ENCODE peak calls at places on chromosomes 13 and 19, in six cellular contexts. I is mesenchymal stem cell, Q is neuronal stem cell, L is H1, K is H9, C is trophoblast cell. X is an unnamed sample.

GRCh38 chr13:45316210-45316799 is 24.7 kb downstream of the TPT1 start:
- DNase-seq in I (no peak), Q (no peak), L (no peak), K (no peak), C (no peak), X (no peak)

GRCh38 chr13:91498298-91498697 is 99.9 kb downstream of the GPC5 start:
- DNase-seq in I (no peak), Q (no peak), L (no peak), K (no peak), C (no peak), X (no peak)

GRCh38 chr19:16447015-16447384 is 24.8 kb downstream of the EPS15L1 start:
- DNase-seq in I (peak; percentile 88), Q (no peak), L (no peak), K (no peak), C (peak; percentile 93), X (peak; percentile 91)

GRCh38 chr13:112143046-112143752 is 76.2 kb downstream of the SOX1 start:
- DNase-seq in I (no peak), Q (no peak), L (no peak), K (no peak), C (no peak), X (no peak)

GRCh38 chr13:62290542-62290941 is 874.9 kb upstream of the PCDH20 start:
- DNase-seq in I (no peak), Q (no peak), L (no peak), K (no peak), C (no peak), X (no peak)

GRCh38 chr19:3094638-3095374 is 644 bp downstream of the GNA11 start:
- DNase-seq in I (peak; percentile 29), Q (no peak), L (no peak), K (no peak), C (no peak), X (peak; percentile 17)

GRCh38 chr19:5826531-5827341 is 12.8 kb downstream of the FUT6 start:
- DNase-seq in I (peak; percentile 56), Q (peak; percentile 32), L (peak; percentile 74), K (peak; percentile 84), C (peak; percentile 86), X (no peak)

GRCh38 chr19:49340865-49341718 is 5.9 kb downstream of the CD37 start:
- DNase-seq in I (no peak), Q (no peak), L (no peak), K (no peak), C (no peak), X (no peak)

GRCh38 chr13:112183544-112184145 is 116.7 kb downstream of the SOX1 start:
- DNase-seq in I (no peak), Q (no peak), L (no peak), K (no peak), C (no peak), X (no peak)

GRCh38 chr19:39252458-39252857 is 3.8 kb upstream of the IFNL4 start:
- DNase-seq in I (no peak), Q (no peak), L (no peak), K (no peak), C (no peak), X (no peak)

GRCh38 chr19:40610396-40611064 is 9.4 kb downstream of the LTBP4 start:
- DNase-seq in I (no peak), Q (no peak), L (no peak), K (peak; percentile 35), C (no peak), X (no peak)

GRCh38 chr19:55440411-55441105 is 2.5 kb downstream of the SHISA7 start:
- DNase-seq in I (no peak), Q (no peak), L (peak; percentile 96), K (peak; percentile 90), C (no peak), X (no peak)

GRCh38 chr19:42081584-42082258 is 5.8 kb downstream of the ZNF574 start:
- DNase-seq in I (peak; percentile 69), Q (no peak), L (no peak), K (no peak), C (no peak), X (peak; percentile 65)

GRCh38 chr13:30422056-30422914 is at the start of gene UBE2L5:
- DNase-seq in I (peak; percentile 82), Q (peak; percentile 66), L (peak; percentile 78), K (peak; percentile 89), C (peak; percentile 77), X (peak; percentile 74)

GRCh38 chr13:95349267-95349666 is 48.0 kb upstream of the ABCC4 start:
- DNase-seq in I (peak; percentile 97), Q (no peak), L (no peak), K (no peak), C (no peak), X (peak; percentile 40)

GRCh38 chr19:57563547-57563946 is 3.9 kb upstream of the ZNF550 start:
- DNase-seq in I (no peak), Q (no peak), L (no peak), K (no peak), C (no peak), X (no peak)

GRCh38 chr13:27969073-27969865 is at the start of gene CDX2:
- DNase-seq in I (peak; percentile 83), Q (no peak), L (no peak), K (peak; percentile 83), C (no peak), X (no peak)

GRCh38 chr19:43777163-43777700 is 3.5 kb downstream of the KCNN4 start:
- DNase-seq in I (peak; percentile 25), Q (no peak), L (no peak), K (no peak), C (no peak), X (peak; percentile 36)

GRCh38 chr13:58018865-58019264 is 387.3 kb downstream of the PCDH17 start:
- DNase-seq in I (no peak), Q (no peak), L (no peak), K (no peak), C (no peak), X (no peak)

GRCh38 chr13:49936085-49936942 is at the start of gene SPRYD7:
- DNase-seq in I (peak; percentile 98), Q (peak; percentile 97), L (peak; percentile 99), K (peak; percentile 99), C (peak; percentile 99), X (peak; percentile 97)

GRCh38 chr13:27403252-27403678 is 21.2 kb upstream of the GTF3A start:
- DNase-seq in I (peak; percentile 66), Q (no peak), L (no peak), K (no peak), C (no peak), X (peak; percentile 65)

GRCh38 chr19:43618921-43619261 is 538 bp downstream of the ZNF428 start:
- DNase-seq in I (no peak), Q (no peak), L (no peak), K (no peak), C (no peak), X (peak; percentile 8)

GRCh38 chr19:21940684-21941083 is 70.1 kb downstream of the ZNF208 start:
- DNase-seq in I (no peak), Q (no peak), L (no peak), K (no peak), C (no peak), X (no peak)

GRCh38 chr19:6806488-6806887 is 34.0 kb downstream of the VAV1 start:
- DNase-seq in I (no peak), Q (no peak), L (no peak), K (peak; percentile 37), C (peak; percentile 9), X (no peak)

GRCh38 chr13:108409735-108410134 is 140.2 kb downstream of the TNFSF13B start:
- DNase-seq in I (no peak), Q (no peak), L (no peak), K (no peak), C (no peak), X (no peak)

GRCh38 chr13:99312493-99312883 is 5.3 kb upstream of the GPR183 start:
- DNase-seq in I (peak; percentile 86), Q (no peak), L (no peak), K (no peak), C (peak; percentile 48), X (peak; percentile 39)

GRCh38 chr13:50156140-50156539 is 140.9 kb downstream of the KCNRG start:
- DNase-seq in I (peak; percentile 84), Q (no peak), L (no peak), K (no peak), C (no peak), X (peak; percentile 78)

DNA sequence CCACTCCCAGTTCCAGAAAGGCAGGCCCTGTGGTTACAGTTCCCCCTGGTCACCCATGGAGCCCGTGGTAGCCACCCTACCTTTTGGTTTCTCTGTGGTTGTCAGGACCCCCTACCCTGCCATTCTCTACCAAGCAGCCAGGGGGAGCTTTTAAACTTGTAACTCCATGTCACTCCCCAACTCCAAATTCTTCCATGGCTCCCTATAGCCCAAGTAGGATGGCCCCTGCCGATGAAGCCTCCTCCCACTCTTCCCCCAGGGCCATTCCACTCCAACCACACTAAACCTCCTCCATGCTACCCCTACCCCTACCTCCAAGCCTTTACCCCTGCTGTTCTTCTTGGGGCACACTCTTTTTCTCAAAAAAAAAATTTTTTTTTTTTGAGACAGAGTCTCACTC is 2.2 kb downstream of the S1PR2 start:
- DNase-seq in I (peak; percentile 53), Q (no peak), L (no peak), K (peak; percentile 66), C (peak; percentile 48), X (peak; percentile 41)
- H3K4me1 ChIP-seq in I (peaks cover 11% of the 10 kb centered on the region), Q (peaks cover 18% of the 10 kb centered on the region), L (peaks cover 7% of the 10 kb centered on the region), K (no peaks in the 10 kb centered on the region), C (peaks cover 29% of the 10 kb centered on the region), X (peaks cover 27% of the 10 kb centered on the region)

DNA sequence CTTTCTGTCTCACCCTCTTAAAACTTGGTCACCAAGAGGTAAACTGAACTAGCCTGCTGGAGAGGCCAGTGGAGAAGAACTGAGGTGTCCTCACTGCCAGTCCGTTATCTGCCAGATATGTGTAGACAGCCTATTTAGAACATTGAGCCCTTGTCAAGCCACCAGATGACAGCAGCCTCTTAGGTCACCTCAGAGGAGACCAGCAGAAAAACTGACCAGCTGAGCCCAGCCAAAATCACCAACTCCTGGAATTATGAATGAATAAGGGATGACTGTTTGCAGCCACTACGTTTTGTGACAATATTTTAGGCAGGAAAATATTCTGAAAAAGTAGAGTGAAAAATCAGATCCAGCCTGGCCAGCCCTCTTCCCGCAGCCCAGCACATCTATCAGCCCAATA is 513.9 kb downstream of the DCT start:
- DNase-seq in I (no peak), Q (no peak), L (no peak), K (no peak), C (no peak), X (no peak)
- H2AK5ac ChIP-seq in I (no peak overlapping the region), Q (no peak overlapping the region), L (no peak overlapping the region), K (no peak overlapping the region), C (no peak overlapping the region), X (no peak overlapping the region)

GRCh38 chr13:33087790-33088189 is 71.6 kb downstream of the KL start:
- DNase-seq in I (no peak), Q (no peak), L (no peak), K (no peak), C (no peak), X (no peak)
- H3K14ac ChIP-seq in I (no peak overlapping the region), Q (no peak overlapping the region), L (no peak overlapping the region), K (no peak overlapping the region), C (no peak overlapping the region), X (no peak overlapping the region)

DNA sequence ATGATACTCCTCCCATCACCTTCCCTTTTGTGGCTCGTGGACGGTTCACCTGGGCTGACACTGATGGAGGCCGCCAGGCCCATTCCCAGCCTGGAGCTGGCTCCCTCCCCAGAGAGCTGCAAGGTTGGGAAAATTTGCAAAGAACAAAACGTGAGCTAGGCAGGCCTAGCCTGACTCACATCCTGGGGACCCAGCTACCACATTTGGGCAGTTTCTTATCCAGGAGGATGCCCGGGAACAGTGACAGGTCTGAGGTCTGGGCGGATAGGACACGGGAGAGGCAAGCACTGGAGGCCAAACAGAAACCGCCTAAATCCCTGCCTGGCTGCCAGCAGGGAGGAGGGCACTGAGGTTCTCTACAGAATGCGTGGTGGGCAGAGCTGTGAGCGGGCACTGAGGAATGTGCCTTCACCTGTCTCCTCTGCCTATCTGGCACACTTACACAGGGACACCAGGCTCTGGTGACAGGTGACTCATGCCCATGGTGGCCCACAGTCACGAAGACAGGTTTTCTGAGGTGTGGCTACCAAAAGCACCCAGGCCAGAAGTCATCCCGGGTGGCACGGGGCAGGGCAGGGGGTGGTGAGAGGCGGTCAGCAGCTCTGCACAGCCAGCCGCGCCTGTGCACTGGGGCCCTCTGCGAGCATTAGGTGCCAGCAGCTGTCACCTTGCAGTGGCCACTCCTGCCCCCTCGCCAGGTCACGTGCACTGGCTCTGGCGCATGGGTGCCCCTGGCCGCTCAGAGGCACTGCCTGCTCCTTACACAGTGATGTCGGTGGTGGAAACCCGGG is 23.2 kb downstream of the SH3GL1 start:
- DNase-seq in I (no peak), Q (no peak), L (no peak), K (no peak), C (no peak), X (peak; percentile 50)
- H3K4me1 ChIP-seq in I (peaks cover 78% of the 10 kb centered on the region), Q (peaks cover 23% of the 10 kb centered on the region), L (peaks cover 43% of the 10 kb centered on the region), K (peaks cover 8% of the 10 kb centered on the region), C (peaks cover 53% of the 10 kb centered on the region), X (peaks cover 57% of the 10 kb centered on the region)